ENCODE peak calls at places on chromosome 18, in five cellular contexts. One of them, this sample, is unnamed.

GRCh38 chr18:76505611-76506010 is 10.6 kb upstream of the ZNF516 start:
- DNase-seq in WTC11: no peak
- DNase-seq in pancreas: no peak
- DNase-seq in transverse colon: no peak
- DNase-seq in endothelial cell: no peak
- DNase-seq in this sample: peak

GRCh38 chr18:74019864-74020263 is 127.8 kb downstream of the FBXO15 start:
- DNase-seq in endothelial cell: no peak
- DNase-seq in transverse colon: no peak
- DNase-seq in WTC11: no peak
- DNase-seq in pancreas: no peak
- DNase-seq in this sample: no peak

GRCh38 chr18:8866679-8867078 is 161.3 kb downstream of the MTCL1 start:
- DNase-seq in pancreas: no peak
- DNase-seq in WTC11: no peak
- DNase-seq in transverse colon: no peak
- DNase-seq in endothelial cell: no peak
- DNase-seq in this sample: no peak

GRCh38 chr18:31487251-31488015 is 10.5 kb upstream of the DSG2 start:
- DNase-seq in endothelial cell: no peak
- DNase-seq in WTC11: no peak
- DNase-seq in transverse colon: no peak
- DNase-seq in pancreas: no peak
- DNase-seq in this sample: peak

GRCh38 chr18:33560686-33561370 is 17.2 kb upstream of the ASXL3 start:
- DNase-seq in endothelial cell: no peak
- DNase-seq in transverse colon: no peak
- DNase-seq in pancreas: no peak
- DNase-seq in WTC11: no peak
- DNase-seq in this sample: peak

GRCh38 chr18:356763-357162 is 88.9 kb upstream of the THOC1 start:
- DNase-seq in pancreas: no peak
- DNase-seq in transverse colon: no peak
- DNase-seq in endothelial cell: no peak
- DNase-seq in WTC11: no peak
- DNase-seq in this sample: no peak

GRCh38 chr18:10838594-10838993 is 310.8 kb downstream of the PIEZO2 start:
- DNase-seq in endothelial cell: no peak
- DNase-seq in WTC11: no peak
- DNase-seq in transverse colon: no peak
- DNase-seq in pancreas: no peak
- DNase-seq in this sample: no peak

GRCh38 chr18:22674300-22674699 is 256.6 kb upstream of the CTAGE1 start:
- DNase-seq in endothelial cell: no peak
- DNase-seq in WTC11: no peak
- DNase-seq in pancreas: no peak
- DNase-seq in transverse colon: no peak
- DNase-seq in this sample: peak

GRCh38 chr18:29823671-29824070 is 1218.9 kb downstream of the DSC3 start:
- DNase-seq in transverse colon: no peak
- DNase-seq in endothelial cell: no peak
- DNase-seq in pancreas: no peak
- DNase-seq in WTC11: no peak
- DNase-seq in this sample: peak

GRCh38 chr18:11962586-11962985 is 18.7 kb upstream of the IMPA2 start:
- DNase-seq in pancreas: no peak
- DNase-seq in WTC11: no peak
- DNase-seq in transverse colon: no peak
- DNase-seq in endothelial cell: no peak
- DNase-seq in this sample: no peak

GRCh38 chr18:11960743-11961380 is 20.4 kb upstream of the IMPA2 start:
- DNase-seq in WTC11: no peak
- DNase-seq in transverse colon: no peak
- DNase-seq in endothelial cell: no peak
- DNase-seq in pancreas: no peak
- DNase-seq in this sample: no peak

DNA sequence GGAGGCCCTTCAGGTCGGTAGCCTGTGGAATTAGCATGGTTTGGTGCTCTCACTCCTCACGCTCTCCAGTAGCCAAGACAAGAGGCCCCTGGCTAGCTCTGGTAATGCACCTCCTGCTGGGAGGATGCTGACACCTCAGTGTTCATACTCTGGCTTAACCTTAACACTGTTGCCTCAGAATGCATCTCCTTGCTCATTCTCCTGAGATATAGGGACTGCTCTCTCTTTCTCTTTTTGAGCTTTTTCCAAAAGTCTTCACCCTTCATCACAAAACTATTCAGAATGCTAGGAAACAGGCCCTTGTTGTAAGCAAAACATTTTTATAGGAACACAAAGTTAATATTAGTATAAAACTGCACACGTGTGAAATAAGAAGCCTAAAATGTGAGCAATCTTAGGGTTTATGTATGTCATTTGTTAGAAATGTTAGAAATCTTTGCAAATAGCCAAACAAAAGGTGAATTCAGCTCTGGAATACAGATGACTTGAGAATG is 17.3 kb upstream of the IMPA2 start:
- DNase-seq in pancreas: no peak
- DNase-seq in WTC11: no peak
- DNase-seq in endothelial cell: no peak
- DNase-seq in transverse colon: no peak
- DNase-seq in this sample: no peak
- TF ChIP-seq CTCF in pancreas: no peak
- TF ChIP-seq CTCF in WTC11: no peak
- TF ChIP-seq CTCF in endothelial cell: no peak
- TF ChIP-seq CTCF in transverse colon: no peak
- TF ChIP-seq CTCF in this sample: no peak

GRCh38 chr18:70172225-70172624 is 33.3 kb downstream of the RTTN start:
- DNase-seq in WTC11: no peak
- DNase-seq in pancreas: no peak
- DNase-seq in transverse colon: no peak
- DNase-seq in endothelial cell: no peak
- DNase-seq in this sample: peak
- TF ChIP-seq CTCF in WTC11: no peak
- TF ChIP-seq CTCF in pancreas: no peak
- TF ChIP-seq CTCF in transverse colon: no peak
- TF ChIP-seq CTCF in endothelial cell: no peak
- TF ChIP-seq CTCF in this sample: peak

DNA sequence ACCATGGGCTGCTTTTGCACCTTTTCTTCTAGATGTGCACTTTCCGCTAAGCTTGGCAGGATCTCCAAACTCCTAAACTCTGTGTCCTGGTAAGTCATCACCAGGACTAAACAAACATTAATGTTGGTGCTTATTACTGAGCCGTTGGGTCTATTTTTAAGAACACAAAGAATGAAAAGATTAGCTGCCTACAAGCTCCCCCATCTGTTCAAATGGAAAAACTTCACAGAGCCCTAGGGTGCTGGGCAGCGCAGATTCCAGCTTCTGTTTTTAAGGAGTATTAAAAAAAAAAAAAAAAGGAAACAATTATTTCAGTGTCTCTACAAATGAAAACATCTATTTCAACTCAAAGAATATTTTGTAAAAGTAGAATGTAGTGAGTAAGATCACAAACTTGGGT is 97.8 kb upstream of the AQP4 start:
- DNase-seq in WTC11: no peak
- DNase-seq in endothelial cell: no peak
- DNase-seq in transverse colon: no peak
- DNase-seq in pancreas: no peak
- DNase-seq in this sample: peak
- TF ChIP-seq CTCF in WTC11: no peak
- TF ChIP-seq CTCF in endothelial cell: no peak
- TF ChIP-seq CTCF in transverse colon: no peak
- TF ChIP-seq CTCF in pancreas: no peak
- TF ChIP-seq CTCF in this sample: peak

GRCh38 chr18:55517055-55517454 is 70.9 kb downstream of the TCF4 start:
- DNase-seq in endothelial cell: no peak
- DNase-seq in pancreas: no peak
- DNase-seq in transverse colon: no peak
- DNase-seq in WTC11: no peak
- DNase-seq in this sample: no peak

GRCh38 chr18:55515946-55516710 is 71.9 kb downstream of the TCF4 start:
- DNase-seq in WTC11: no peak
- DNase-seq in endothelial cell: no peak
- DNase-seq in transverse colon: no peak
- DNase-seq in pancreas: no peak
- DNase-seq in this sample: no peak

GRCh38 chr18:55523001-55523400 is 65.0 kb downstream of the TCF4 start:
- DNase-seq in WTC11: no peak
- DNase-seq in transverse colon: no peak
- DNase-seq in pancreas: no peak
- DNase-seq in endothelial cell: no peak
- DNase-seq in this sample: no peak

GRCh38 chr18:55524353-55525123 is 63.5 kb downstream of the TCF4 start:
- DNase-seq in endothelial cell: no peak
- DNase-seq in transverse colon: no peak
- DNase-seq in WTC11: no peak
- DNase-seq in pancreas: no peak
- DNase-seq in this sample: no peak

GRCh38 chr18:55522011-55522410 is 66.0 kb downstream of the TCF4 start:
- DNase-seq in endothelial cell: peak
- DNase-seq in transverse colon: peak
- DNase-seq in pancreas: no peak
- DNase-seq in WTC11: peak
- DNase-seq in this sample: peak
- TF ChIP-seq CTCF in endothelial cell: peak
- TF ChIP-seq CTCF in transverse colon: no peak
- TF ChIP-seq CTCF in pancreas: no peak
- TF ChIP-seq CTCF in WTC11: peak
- TF ChIP-seq CTCF in this sample: no peak

GRCh38 chr18:51164327-51165290 is 32.9 kb downstream of the MEX3C start:
- DNase-seq in endothelial cell: no peak
- DNase-seq in WTC11: no peak
- DNase-seq in pancreas: no peak
- DNase-seq in transverse colon: no peak
- DNase-seq in this sample: peak
- TF ChIP-seq CTCF in endothelial cell: no peak
- TF ChIP-seq CTCF in WTC11: no peak
- TF ChIP-seq CTCF in pancreas: no peak
- TF ChIP-seq CTCF in transverse colon: no peak
- TF ChIP-seq CTCF in this sample: no peak

GRCh38 chr18:6729247-6730091 is at the start of gene ARHGAP28:
- DNase-seq in pancreas: peak
- DNase-seq in endothelial cell: peak
- DNase-seq in WTC11: peak
- DNase-seq in transverse colon: peak
- DNase-seq in this sample: peak
- TF ChIP-seq CTCF in pancreas: no peak
- TF ChIP-seq CTCF in endothelial cell: peak
- TF ChIP-seq CTCF in WTC11: no peak
- TF ChIP-seq CTCF in transverse colon: no peak
- TF ChIP-seq CTCF in this sample: no peak

GRCh38 chr18:21327101-21327500 is 85.1 kb downstream of the GREB1L start:
- DNase-seq in pancreas: no peak
- DNase-seq in endothelial cell: no peak
- DNase-seq in WTC11: no peak
- DNase-seq in transverse colon: no peak
- DNase-seq in this sample: no peak
- TF ChIP-seq CTCF in pancreas: no peak
- TF ChIP-seq CTCF in endothelial cell: no peak
- TF ChIP-seq CTCF in WTC11: no peak
- TF ChIP-seq CTCF in transverse colon: no peak
- TF ChIP-seq CTCF in this sample: no peak

GRCh38 chr18:70075906-70076305 is 128.2 kb upstream of the CD226 start:
- DNase-seq in pancreas: no peak
- DNase-seq in transverse colon: no peak
- DNase-seq in endothelial cell: no peak
- DNase-seq in WTC11: no peak
- DNase-seq in this sample: no peak
- TF ChIP-seq CTCF in pancreas: no peak
- TF ChIP-seq CTCF in transverse colon: no peak
- TF ChIP-seq CTCF in endothelial cell: no peak
- TF ChIP-seq CTCF in WTC11: no peak
- TF ChIP-seq CTCF in this sample: no peak

GRCh38 chr18:45738660-45739059 is 14.7 kb downstream of the SLC14A1 start:
- DNase-seq in endothelial cell: no peak
- DNase-seq in WTC11: peak
- DNase-seq in transverse colon: no peak
- DNase-seq in pancreas: no peak
- DNase-seq in this sample: no peak
- TF ChIP-seq CTCF in endothelial cell: no peak
- TF ChIP-seq CTCF in WTC11: no peak
- TF ChIP-seq CTCF in transverse colon: no peak
- TF ChIP-seq CTCF in pancreas: no peak
- TF ChIP-seq CTCF in this sample: no peak